ENCODE peak calls at places on chromosomes 6 and 20, in ten cellular contexts. V is heart right ventricle; R is HCT116; H is PC-9; Y is effector memory CD4-positive, alpha-beta T cell; U is thoracic aorta; P is pancreas; I is upper lobe of right lung; D is left ventricle myocardium inferior; J is cardiac muscle cell. Z is an unnamed sample.
A peak's percentile ranks its signal among the peaks of the same experiment; 100 is the strongest.

GRCh38 chr6:19394687-19395086 is 442.5 kb upstream of the ID4 start:
- DNase-seq in I (no peak), P (no peak), U (no peak), V (no peak), Y (no peak), H (no peak), J (no peak), R (no peak), D (no peak), Z (no peak)

GRCh38 chr6:125821825-125822281 is 31.1 kb downstream of the NCOA7 start:
- DNase-seq in Y (no peak), R (no peak), J (no peak), U (no peak), D (no peak), I (no peak), H (peak; percentile 11), P (peak; percentile 11), V (no peak), Z (no peak)

GRCh38 chr20:54084727-54085368 is 14.5 kb upstream of the BCAS1 start:
- DNase-seq in Y (no peak), R (no peak), H (no peak), V (no peak), I (no peak), U (no peak), D (no peak), P (no peak), J (no peak), Z (no peak)

GRCh38 chr6:80132942-80133517 is 26.6 kb downstream of the BCKDHB start:
- DNase-seq in J (peak; percentile 76), V (peak; percentile 62), U (peak; percentile 21), P (peak; percentile 23), H (peak; percentile 15), I (no peak), D (peak; percentile 24), Y (peak; percentile 9), R (peak; percentile 47), Z (peak; percentile 67)

GRCh38 chr6:105310371-105310770 is 92.5 kb downstream of the PREP start:
- DNase-seq in R (no peak), Y (no peak), I (no peak), P (no peak), J (no peak), D (no peak), U (no peak), V (no peak), H (no peak), Z (no peak)

GRCh38 chr20:11368537-11368936 is 549.2 kb upstream of the BTBD3 start:
- DNase-seq in J (no peak), V (no peak), I (no peak), Y (no peak), D (no peak), P (no peak), H (no peak), U (no peak), R (no peak), Z (no peak)

GRCh38 chr20:44730441-44730840 is 15.2 kb upstream of the KCNK15 start:
- DNase-seq in U (no peak), D (peak; percentile 0), R (peak; percentile 70), H (peak; percentile 53), J (peak; percentile 85), P (no peak), I (no peak), V (no peak), Y (no peak), Z (no peak)

GRCh38 chr20:57265649-57266250 is 691 bp downstream of the BMP7 start:
- DNase-seq in I (no peak), V (no peak), R (no peak), H (no peak), P (no peak), D (no peak), U (no peak), J (no peak), Y (no peak), Z (peak; percentile 33)

GRCh38 chr6:158772172-158772571 is 47.0 kb downstream of the EZR start:
- DNase-seq in I (no peak), V (no peak), R (no peak), P (no peak), D (no peak), U (no peak), H (no peak), Y (no peak), J (no peak), Z (no peak)

GRCh38 chr6:110537208-110538123 is 61.1 kb upstream of the SLC22A16 start:
- DNase-seq in Y (no peak), P (no peak), J (peak; percentile 93), V (no peak), U (no peak), D (no peak), R (peak; percentile 84), H (peak; percentile 47), I (no peak), Z (no peak)

GRCh38 chr6:17311595-17312311 is 30.6 kb downstream of the RBM24 start:
- DNase-seq in I (no peak), D (peak; percentile 22), H (no peak), P (no peak), V (peak; percentile 34), Y (no peak), U (no peak), J (peak; percentile 31), R (no peak), Z (peak; percentile 24)

GRCh38 chr6:42724825-42725224 is 2.4 kb upstream of the PRPH2 start:
- DNase-seq in I (no peak), R (no peak), D (no peak), Y (no peak), U (no peak), H (no peak), V (no peak), J (no peak), P (no peak), Z (no peak)

GRCh38 chr6:130846507-130846906 is 19.3 kb downstream of the SMLR1 start:
- DNase-seq in U (no peak), V (no peak), Y (no peak), P (no peak), I (no peak), R (no peak), J (no peak), H (no peak), D (no peak), Z (no peak)

GRCh38 chr6:40860443-40860842 is 178.6 kb downstream of the UNC5CL start:
- DNase-seq in D (no peak), H (no peak), J (no peak), P (no peak), U (no peak), Y (no peak), R (no peak), I (no peak), V (no peak), Z (no peak)
- H3K4me3 ChIP-seq in D (no peak overlapping the region), H (no peak overlapping the region), J (no peak overlapping the region), P (no peak overlapping the region), U (no peak overlapping the region), Y (no peak overlapping the region), R (no peak overlapping the region), I (no peak overlapping the region), V (no peak overlapping the region), Z (no peak overlapping the region)

GRCh38 chr6:168056892-168057527 is 22.0 kb downstream of the FRMD1 start:
- DNase-seq in V (no peak), H (no peak), I (no peak), J (no peak), D (no peak), P (no peak), U (no peak), R (no peak), Y (no peak), Z (no peak)

GRCh38 chr6:168061269-168062210 is 17.5 kb downstream of the FRMD1 start:
- DNase-seq in V (no peak), R (no peak), I (no peak), P (no peak), D (no peak), U (no peak), H (no peak), J (no peak), Y (no peak), Z (no peak)

GRCh38 chr6:168057836-168058235 is 21.2 kb downstream of the FRMD1 start:
- DNase-seq in U (no peak), Y (no peak), V (no peak), D (no peak), R (no peak), P (no peak), H (no peak), J (no peak), I (no peak), Z (no peak)

GRCh38 chr6:168060521-168060931 is 18.5 kb downstream of the FRMD1 start:
- DNase-seq in R (no peak), D (peak; percentile 72), Y (no peak), H (peak; percentile 8), P (peak; percentile 73), U (no peak), V (peak; percentile 70), I (no peak), J (peak; percentile 91), Z (peak; percentile 86)

GRCh38 chr6:168058691-168059551 is 20.1 kb downstream of the FRMD1 start:
- DNase-seq in R (no peak), H (no peak), V (no peak), I (no peak), D (no peak), J (no peak), Y (no peak), U (no peak), P (no peak), Z (peak; percentile 42)
- H3K27ac ChIP-seq in R (no peak overlapping the region), H (no peak overlapping the region), V (no peak overlapping the region), I (no peak overlapping the region), D (no peak overlapping the region), J (no peak overlapping the region), Y (no peak overlapping the region), U (no peak overlapping the region), P (no peak overlapping the region), Z (no peak overlapping the region)

GRCh38 chr6:34355889-34356288 is 36.6 kb downstream of the NUDT3 start:
- DNase-seq in P (no peak), D (no peak), J (no peak), H (no peak), U (no peak), R (no peak), Y (no peak), V (no peak), I (no peak), Z (no peak)

GRCh38 chr6:34350100-34350936 is 42.2 kb downstream of the NUDT3 start:
- DNase-seq in U (no peak), P (no peak), J (peak; percentile 27), H (no peak), D (no peak), I (no peak), Y (no peak), R (no peak), V (no peak), Z (no peak)

GRCh38 chr6:34350937-34351217 is 41.6 kb downstream of the NUDT3 start:
- DNase-seq in Y (no peak), R (no peak), U (no peak), P (no peak), J (no peak), H (no peak), D (no peak), V (no peak), I (no peak), Z (no peak)

GRCh38 chr6:34349226-34349625 is 43.2 kb downstream of the NUDT3 start:
- DNase-seq in I (no peak), U (no peak), Y (no peak), J (no peak), D (no peak), V (no peak), R (no peak), H (no peak), P (no peak), Z (no peak)

GRCh38 chr6:34352305-34352937 is 40.0 kb downstream of the NUDT3 start:
- DNase-seq in J (peak; percentile 45), D (no peak), R (no peak), I (no peak), U (no peak), P (no peak), Y (no peak), V (no peak), H (no peak), Z (no peak)
- H3K4me3 ChIP-seq in J (no peak overlapping the region), D (no peak overlapping the region), R (no peak overlapping the region), I (no peak overlapping the region), U (no peak overlapping the region), P (no peak overlapping the region), Y (no peak overlapping the region), V (no peak overlapping the region), H (no peak overlapping the region), Z (no peak overlapping the region)

GRCh38 chr6:57085441-57085840 is 4.5 kb upstream of the ZNF451 start:
- DNase-seq in P (no peak), Y (no peak), D (no peak), I (no peak), H (no peak), J (no peak), V (no peak), R (no peak), U (no peak), Z (no peak)
- H3K27ac ChIP-seq in P (no peak overlapping the region), Y (no peak overlapping the region), D (no peak overlapping the region), I (no peak overlapping the region), H (no peak overlapping the region), J (no peak overlapping the region), V (no peak overlapping the region), R (no peak overlapping the region), U (no peak overlapping the region), Z (no peak overlapping the region)

Z was measured in WERI-Rb-1.